ENCODE peak calls at places on chromosomes 3 and 15, in four cellular contexts. One of them, this sample, is unnamed.

GRCh38 chr3:113234688-113235260 is 23.4 kb downstream of the BOC start:
- DNase-seq in K562: no peak
- DNase-seq in GM12878: no peak
- DNase-seq in HepG2: no peak
- DNase-seq in this sample: no peak

GRCh38 chr3:25664066-25664809 is 469 bp downstream of the TOP2B start:
- DNase-seq in K562: peak
- DNase-seq in GM12878: no peak
- DNase-seq in HepG2: peak
- DNase-seq in this sample: peak

GRCh38 chr3:74124716-74125115 is 489.7 kb downstream of the CNTN3 start:
- DNase-seq in K562: no peak
- DNase-seq in GM12878: no peak
- DNase-seq in HepG2: no peak
- DNase-seq in this sample: no peak

GRCh38 chr3:45528429-45528828 is 66.1 kb upstream of the LIMD1 start:
- DNase-seq in K562: no peak
- DNase-seq in GM12878: no peak
- DNase-seq in HepG2: no peak
- DNase-seq in this sample: no peak

GRCh38 chr3:57949779-57950618 is 58.2 kb upstream of the FLNB start:
- DNase-seq in K562: no peak
- DNase-seq in GM12878: no peak
- DNase-seq in HepG2: peak
- DNase-seq in this sample: no peak

GRCh38 chr3:27022096-27022761 is 347.0 kb downstream of the NEK10 start:
- DNase-seq in K562: no peak
- DNase-seq in GM12878: no peak
- DNase-seq in HepG2: no peak
- DNase-seq in this sample: peak

GRCh38 chr3:32675650-32676049 is 9.3 kb upstream of the CNOT10 start:
- DNase-seq in K562: no peak
- DNase-seq in GM12878: no peak
- DNase-seq in HepG2: peak
- DNase-seq in this sample: no peak

GRCh38 chr3:125039897-125040175 is 16.0 kb downstream of the HEG1 start:
- DNase-seq in K562: no peak
- DNase-seq in GM12878: no peak
- DNase-seq in HepG2: no peak
- DNase-seq in this sample: no peak

GRCh38 chr3:50674349-50675178 is at the start of gene DOCK3:
- DNase-seq in K562: peak
- DNase-seq in GM12878: no peak
- DNase-seq in HepG2: no peak
- DNase-seq in this sample: peak

GRCh38 chr15:21267686-21268395 is 172.5 kb downstream of the POTEB3 start:
- DNase-seq in K562: no peak
- DNase-seq in GM12878: no peak
- DNase-seq in HepG2: no peak
- DNase-seq in this sample: no peak

GRCh38 chr3:184543256-184543655 is 18.3 kb upstream of the EPHB3 start:
- DNase-seq in K562: no peak
- DNase-seq in GM12878: no peak
- DNase-seq in HepG2: no peak
- DNase-seq in this sample: no peak

GRCh38 chr3:36891651-36892268 is 53.1 kb downstream of the TRANK1 start:
- DNase-seq in K562: no peak
- DNase-seq in GM12878: peak
- DNase-seq in HepG2: no peak
- DNase-seq in this sample: no peak

GRCh38 chr3:31927806-31928205 is 53.3 kb downstream of the OSBPL10 start:
- DNase-seq in K562: no peak
- DNase-seq in GM12878: no peak
- DNase-seq in HepG2: no peak
- DNase-seq in this sample: no peak

GRCh38 chr3:15040844-15041243 is 24.3 kb downstream of the MRPS25 start:
- DNase-seq in K562: peak
- DNase-seq in GM12878: no peak
- DNase-seq in HepG2: no peak
- DNase-seq in this sample: no peak

GRCh38 chr3:134328147-134328591 is 46.1 kb downstream of the AMOTL2 start:
- DNase-seq in K562: no peak
- DNase-seq in GM12878: no peak
- DNase-seq in HepG2: no peak
- DNase-seq in this sample: no peak

GRCh38 chr3:109191431-109191830 is 54.9 kb downstream of the C3orf85 start:
- DNase-seq in K562: no peak
- DNase-seq in GM12878: no peak
- DNase-seq in HepG2: no peak
- DNase-seq in this sample: no peak

GRCh38 chr3:120348065-120348980 is 831 bp downstream of the LRRC58 start:
- DNase-seq in K562: peak
- DNase-seq in GM12878: no peak
- DNase-seq in HepG2: peak
- DNase-seq in this sample: peak

GRCh38 chr3:53056442-53056841 is 10.6 kb upstream of the SFMBT1 start:
- DNase-seq in K562: peak
- DNase-seq in GM12878: no peak
- DNase-seq in HepG2: peak
- DNase-seq in this sample: no peak

GRCh38 chr3:110741891-110742290 is 329.7 kb upstream of the NECTIN3 start:
- DNase-seq in K562: no peak
- DNase-seq in GM12878: no peak
- DNase-seq in HepG2: no peak
- DNase-seq in this sample: no peak

GRCh38 chr3:87082806-87083440 is 92.0 kb upstream of the VGLL3 start:
- DNase-seq in K562: peak
- DNase-seq in GM12878: no peak
- DNase-seq in HepG2: peak
- DNase-seq in this sample: no peak

GRCh38 chr15:75721462-75721922 is 8.8 kb upstream of the CSPG4 start:
- DNase-seq in K562: no peak
- DNase-seq in GM12878: no peak
- DNase-seq in HepG2: no peak
- DNase-seq in this sample: no peak

GRCh38 chr15:75721923-75722870 is 9.5 kb upstream of the CSPG4 start:
- DNase-seq in K562: no peak
- DNase-seq in GM12878: no peak
- DNase-seq in HepG2: no peak
- DNase-seq in this sample: no peak

GRCh38 chr15:75723171-75723846 is 10.7 kb upstream of the CSPG4 start:
- DNase-seq in K562: no peak
- DNase-seq in GM12878: no peak
- DNase-seq in HepG2: no peak
- DNase-seq in this sample: no peak

GRCh38 chr15:75720297-75720696 is 7.6 kb upstream of the CSPG4 start:
- DNase-seq in K562: no peak
- DNase-seq in GM12878: no peak
- DNase-seq in HepG2: no peak
- DNase-seq in this sample: no peak

GRCh38 chr15:75720787-75721461 is 8.3 kb upstream of the CSPG4 start:
- DNase-seq in K562: peak
- DNase-seq in GM12878: no peak
- DNase-seq in HepG2: peak
- DNase-seq in this sample: peak
- TF ChIP-seq ATF2 in K562: no peak
- TF ChIP-seq ATF2 in GM12878: no peak
- TF ChIP-seq ATF2 in HepG2: no peak
- TF ChIP-seq ATF2 in this sample: no peak

DNA sequence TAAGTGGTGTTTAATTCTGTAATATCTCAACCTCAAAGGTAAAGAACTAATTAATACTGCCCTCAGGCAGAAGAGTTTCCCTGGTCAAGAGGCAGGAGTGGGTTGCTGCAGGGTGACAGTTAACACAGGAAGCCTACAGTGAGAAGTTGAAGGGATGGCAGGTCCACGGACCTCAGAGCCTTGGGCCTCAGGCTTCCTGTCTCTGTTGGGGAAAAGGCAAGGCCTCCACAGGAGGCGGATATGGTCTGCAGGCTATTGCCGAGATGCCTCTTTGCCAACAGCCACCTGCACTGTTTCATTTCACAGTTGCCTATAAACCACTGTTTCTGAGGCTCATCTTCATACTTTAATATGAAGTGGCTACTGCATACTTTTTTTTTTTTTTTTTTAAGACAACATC is 33.3 kb upstream of the RPN1 start:
- DNase-seq in K562: no peak
- DNase-seq in GM12878: no peak
- DNase-seq in HepG2: no peak
- DNase-seq in this sample: no peak
- TF ChIP-seq ESRRA in K562: no peak
- TF ChIP-seq ESRRA in GM12878: no peak
- TF ChIP-seq ESRRA in HepG2: no peak
- TF ChIP-seq ESRRA in this sample: no peak

GRCh38 chr3:71227344-71227743 is 356.2 kb downstream of the FOXP1 start:
- DNase-seq in K562: peak
- DNase-seq in GM12878: no peak
- DNase-seq in HepG2: no peak
- DNase-seq in this sample: no peak

GRCh38 chr3:71226565-71227281 is 356.8 kb downstream of the FOXP1 start:
- DNase-seq in K562: peak
- DNase-seq in GM12878: peak
- DNase-seq in HepG2: no peak
- DNase-seq in this sample: no peak

GRCh38 chr3:71229905-71230657 is 353.4 kb downstream of the FOXP1 start:
- DNase-seq in K562: peak
- DNase-seq in GM12878: no peak
- DNase-seq in HepG2: no peak
- DNase-seq in this sample: no peak

GRCh38 chr3:71225951-71226564 is 357.5 kb downstream of the FOXP1 start:
- DNase-seq in K562: no peak
- DNase-seq in GM12878: no peak
- DNase-seq in HepG2: no peak
- DNase-seq in this sample: no peak

DNA sequence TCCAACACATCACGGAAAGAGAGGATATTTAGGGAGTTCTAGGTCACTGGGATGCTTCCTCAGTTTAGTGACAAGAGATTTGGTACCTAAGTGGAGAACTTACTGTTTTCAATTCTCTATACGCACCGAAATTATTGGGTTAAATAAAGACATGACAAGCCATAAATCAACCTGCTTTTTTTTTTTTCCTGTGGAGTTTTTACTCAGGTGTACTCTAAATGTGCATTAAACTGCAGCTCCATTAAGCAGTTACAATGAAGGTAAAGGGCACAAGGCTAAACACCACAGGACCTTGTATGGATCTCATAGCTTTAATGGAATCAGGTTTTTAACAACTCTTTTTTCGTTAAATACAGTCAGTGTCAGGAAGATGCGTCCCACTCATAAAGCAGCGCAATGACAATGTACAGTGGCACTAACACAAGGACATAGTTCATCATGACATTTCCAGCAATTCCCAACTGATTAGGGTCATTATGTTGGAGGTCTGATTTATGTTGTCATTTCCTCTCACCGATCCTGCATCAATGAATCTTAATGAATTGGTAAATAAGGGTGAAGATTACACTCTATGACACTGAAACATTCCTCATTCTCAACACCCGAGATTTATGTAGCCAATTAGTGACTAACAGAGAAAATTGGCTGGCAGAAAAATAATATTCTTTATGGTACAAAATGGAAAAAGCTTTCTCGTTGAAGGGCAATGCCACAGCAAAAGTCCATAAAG is 355.2 kb downstream of the FOXP1 start:
- DNase-seq in K562: no peak
- DNase-seq in GM12878: no peak
- DNase-seq in HepG2: no peak
- DNase-seq in this sample: no peak
- TF ChIP-seq ATF2 in K562: no peak
- TF ChIP-seq ATF2 in GM12878: no peak
- TF ChIP-seq ATF2 in HepG2: no peak
- TF ChIP-seq ATF2 in this sample: no peak

GRCh38 chr3:8491246-8491645 is 10.4 kb upstream of the LMCD1 start:
- DNase-seq in K562: no peak
- DNase-seq in GM12878: no peak
- DNase-seq in HepG2: no peak
- DNase-seq in this sample: no peak

GRCh38 chr3:8491750-8492149 is 9.9 kb upstream of the LMCD1 start:
- DNase-seq in K562: no peak
- DNase-seq in GM12878: no peak
- DNase-seq in HepG2: no peak
- DNase-seq in this sample: no peak

GRCh38 chr3:8493744-8494143 is 7.9 kb upstream of the LMCD1 start:
- DNase-seq in K562: no peak
- DNase-seq in GM12878: no peak
- DNase-seq in HepG2: no peak
- DNase-seq in this sample: no peak

GRCh38 chr3:8494332-8494731 is 7.3 kb upstream of the LMCD1 start:
- DNase-seq in K562: no peak
- DNase-seq in GM12878: no peak
- DNase-seq in HepG2: no peak
- DNase-seq in this sample: no peak

GRCh38 chr3:8492744-8493511 is 8.7 kb upstream of the LMCD1 start:
- DNase-seq in K562: no peak
- DNase-seq in GM12878: no peak
- DNase-seq in HepG2: no peak
- DNase-seq in this sample: no peak
- TF ChIP-seq ESRRA in K562: no peak
- TF ChIP-seq ESRRA in GM12878: no peak
- TF ChIP-seq ESRRA in HepG2: no peak
- TF ChIP-seq ESRRA in this sample: no peak

DNA sequence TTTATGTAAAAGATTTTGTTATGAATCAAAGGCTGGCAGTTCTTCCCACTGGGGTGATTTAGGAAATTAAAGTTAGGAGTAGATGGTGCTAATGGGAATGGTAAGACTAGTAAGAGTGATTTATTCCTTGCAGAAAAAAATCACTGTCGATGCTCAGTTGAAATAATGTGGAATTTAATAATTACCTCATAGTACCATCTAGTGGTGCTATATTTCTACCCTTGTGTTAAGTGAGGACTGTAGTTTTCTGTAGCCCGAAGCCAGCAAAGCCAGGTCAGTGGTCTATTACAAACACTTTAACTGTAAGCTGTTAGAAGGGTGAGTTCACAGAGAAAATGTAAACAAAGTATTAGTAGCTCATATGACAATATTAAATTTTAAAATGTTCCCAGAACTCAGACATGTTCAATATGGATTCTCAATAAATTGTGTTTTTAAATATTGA is 39.5 kb upstream of the GOLGA8J start:
- DNase-seq in K562: no peak
- DNase-seq in GM12878: no peak
- DNase-seq in HepG2: no peak
- DNase-seq in this sample: no peak
- TF ChIP-seq ATF2 in K562: no peak
- TF ChIP-seq ATF2 in GM12878: no peak
- TF ChIP-seq ATF2 in HepG2: no peak
- TF ChIP-seq ATF2 in this sample: no peak

GRCh38 chr3:127389415-127389814 is 101.6 kb upstream of the PRR20G start:
- DNase-seq in K562: no peak
- DNase-seq in GM12878: no peak
- DNase-seq in HepG2: no peak
- DNase-seq in this sample: no peak

GRCh38 chr3:127387119-127387518 is 99.3 kb upstream of the PRR20G start:
- DNase-seq in K562: no peak
- DNase-seq in GM12878: no peak
- DNase-seq in HepG2: no peak
- DNase-seq in this sample: no peak

GRCh38 chr3:127387556-127388153 is 99.8 kb upstream of the PRR20G start:
- DNase-seq in K562: no peak
- DNase-seq in GM12878: no peak
- DNase-seq in HepG2: no peak
- DNase-seq in this sample: no peak

GRCh38 chr3:127389913-127390312 is 102.1 kb upstream of the PRR20G start:
- DNase-seq in K562: no peak
- DNase-seq in GM12878: no peak
- DNase-seq in HepG2: no peak
- DNase-seq in this sample: no peak

GRCh38 chr3:127388412-127388811 is 100.6 kb upstream of the PRR20G start:
- DNase-seq in K562: no peak
- DNase-seq in GM12878: no peak
- DNase-seq in HepG2: no peak
- DNase-seq in this sample: no peak
- TF ChIP-seq ESRRA in K562: no peak
- TF ChIP-seq ESRRA in GM12878: no peak
- TF ChIP-seq ESRRA in HepG2: no peak
- TF ChIP-seq ESRRA in this sample: no peak